ENCODE peak calls at places on chromosomes 11 and 22, in seven cellular contexts. U, K, A, C, W, N and D are unnamed samples.

GRCh38 chr22:20203142-20204099 is 52.6 kb upstream of the CCDC188 start:
- DNase-seq in U (peak; percentile 1), K (peak; percentile 95), A (peak; percentile 36), C (peak; percentile 66), W (peak; percentile 72), N (no peak), D (peak; percentile 95)

GRCh38 chr11:106813803-106814202 is 204.5 kb downstream of the GUCY1A2 start:
- DNase-seq in U (no peak), K (no peak), A (no peak), C (no peak), W (no peak), N (no peak), D (no peak)

GRCh38 chr22:17773606-17774205 is 563 bp downstream of the BID start:
- DNase-seq in U (peak; percentile 28), K (peak; percentile 67), A (peak; percentile 46), C (peak; percentile 81), W (peak; percentile 78), N (peak; percentile 52), D (peak; percentile 76)

GRCh38 chr11:44562836-44563460 is 2.5 kb upstream of the CD82 start:
- DNase-seq in U (no peak), K (no peak), A (peak; percentile 12), C (no peak), W (no peak), N (no peak), D (no peak)

GRCh38 chr11:47215366-47215925 is 672 bp downstream of the DDB2 start:
- DNase-seq in U (no peak), K (no peak), A (no peak), C (no peak), W (no peak), N (peak; percentile 89), D (peak; percentile 90)

GRCh38 chr11:70116386-70117077 is 38.4 kb downstream of the ANO1 start:
- DNase-seq in U (no peak), K (no peak), A (no peak), C (no peak), W (no peak), N (no peak), D (no peak)

GRCh38 chr11:32918427-32918826 is 25.8 kb downstream of the QSER1 start:
- DNase-seq in U (peak; percentile 6), K (no peak), A (no peak), C (no peak), W (no peak), N (peak; percentile 43), D (peak; percentile 23)

GRCh38 chr22:47841166-47841565 is 1078.7 kb downstream of the TBC1D22A start:
- DNase-seq in U (no peak), K (no peak), A (no peak), C (no peak), W (no peak), N (no peak), D (no peak)

GRCh38 chr11:122963981-122964380 is 17.7 kb downstream of the BSX start:
- DNase-seq in U (no peak), K (no peak), A (no peak), C (no peak), W (no peak), N (no peak), D (no peak)

GRCh38 chr11:120545813-120546212 is 34.3 kb downstream of the GRIK4 start:
- DNase-seq in U (no peak), K (no peak), A (no peak), C (no peak), W (no peak), N (no peak), D (no peak)

GRCh38 chr11:47433157-47433556 is 6.9 kb upstream of the PSMC3 start:
- DNase-seq in U (no peak), K (no peak), A (no peak), C (no peak), W (no peak), N (no peak), D (no peak)

GRCh38 chr11:122863704-122864326 is 18.7 kb upstream of the JHY start:
- DNase-seq in U (peak; percentile 50), K (no peak), A (peak; percentile 48), C (no peak), W (no peak), N (peak; percentile 71), D (no peak)

GRCh38 chr11:36008576-36008975 is 64.7 kb downstream of the LDLRAD3 start:
- DNase-seq in U (peak; percentile 48), K (no peak), A (no peak), C (no peak), W (no peak), N (no peak), D (no peak)

GRCh38 chr11:82776377-82776776 is 42.7 kb upstream of the FAM181B start:
- DNase-seq in U (no peak), K (no peak), A (peak; percentile 6), C (no peak), W (no peak), N (no peak), D (peak; percentile 32)

GRCh38 chr11:76623171-76623883 is 47.2 kb downstream of the LRRC32 start:
- DNase-seq in U (peak; percentile 72), K (no peak), A (peak; percentile 55), C (no peak), W (no peak), N (no peak), D (no peak)

GRCh38 chr11:117866526-117866925 is 9.9 kb downstream of the FXYD6 start:
- DNase-seq in U (no peak), K (no peak), A (no peak), C (peak; percentile 30), W (no peak), N (no peak), D (no peak)

GRCh38 chr11:63536669-63537292 is at the start of gene PLAAT4:
- DNase-seq in U (peak; percentile 58), K (no peak), A (peak; percentile 72), C (no peak), W (no peak), N (peak; percentile 34), D (no peak)

GRCh38 chr11:68008381-68009337 is 1.5 kb upstream of the ALDH3B1 start:
- DNase-seq in U (no peak), K (no peak), A (no peak), C (no peak), W (no peak), N (peak; percentile 21), D (no peak)

GRCh38 chr11:72436667-72437066 is 2.3 kb upstream of the CLPB start:
- DNase-seq in U (no peak), K (no peak), A (no peak), C (no peak), W (no peak), N (no peak), D (no peak)

GRCh38 chr22:36853407-36854099 is 7.3 kb upstream of the NCF4 start:
- DNase-seq in U (peak; percentile 25), K (peak; percentile 61), A (peak; percentile 29), C (peak; percentile 96), W (peak; percentile 87), N (peak; percentile 69), D (peak; percentile 89)
- H3K4me2 ChIP-seq in U (no peak overlapping the region), K (no peak overlapping the region), A (no peak overlapping the region), C (no peak overlapping the region), W (no peak overlapping the region), N (no peak overlapping the region), D (no peak overlapping the region)

GRCh38 chr11:11010624-11011127 is 152.8 kb upstream of the ZBED5 start:
- DNase-seq in U (peak; percentile 1), K (peak; percentile 29), A (peak; percentile 46), C (no peak), W (peak; percentile 66), N (peak; percentile 39), D (peak; percentile 81)
- H4K8ac ChIP-seq in U (no peak overlapping the region), K (no peak overlapping the region), A (no peak overlapping the region), C (no peak overlapping the region), W (no peak overlapping the region), N (no peak overlapping the region), D (no peak overlapping the region)

GRCh38 chr11:116262370-116262769 is 510.4 kb downstream of the BUD13 start:
- DNase-seq in U (no peak), K (no peak), A (no peak), C (no peak), W (no peak), N (no peak), D (no peak)
- H2BK5ac ChIP-seq in U (no peak overlapping the region), K (no peak overlapping the region), A (no peak overlapping the region), C (no peak overlapping the region), W (no peak overlapping the region), N (no peak overlapping the region), D (no peak overlapping the region)

GRCh38 chr22:28012811-28013460 is 93.9 kb upstream of the PITPNB start:
- DNase-seq in U (no peak), K (no peak), A (no peak), C (no peak), W (no peak), N (no peak), D (no peak)

GRCh38 chr22:28013611-28014010 is 94.6 kb upstream of the PITPNB start:
- DNase-seq in U (no peak), K (no peak), A (no peak), C (no peak), W (no peak), N (no peak), D (no peak)

GRCh38 chr22:28015056-28015445 is 96.0 kb upstream of the PITPNB start:
- DNase-seq in U (no peak), K (no peak), A (no peak), C (no peak), W (no peak), N (no peak), D (no peak)

GRCh38 chr22:28015676-28016601 is 96.9 kb upstream of the PITPNB start:
- DNase-seq in U (no peak), K (no peak), A (peak; percentile 7), C (no peak), W (no peak), N (no peak), D (no peak)

DNA sequence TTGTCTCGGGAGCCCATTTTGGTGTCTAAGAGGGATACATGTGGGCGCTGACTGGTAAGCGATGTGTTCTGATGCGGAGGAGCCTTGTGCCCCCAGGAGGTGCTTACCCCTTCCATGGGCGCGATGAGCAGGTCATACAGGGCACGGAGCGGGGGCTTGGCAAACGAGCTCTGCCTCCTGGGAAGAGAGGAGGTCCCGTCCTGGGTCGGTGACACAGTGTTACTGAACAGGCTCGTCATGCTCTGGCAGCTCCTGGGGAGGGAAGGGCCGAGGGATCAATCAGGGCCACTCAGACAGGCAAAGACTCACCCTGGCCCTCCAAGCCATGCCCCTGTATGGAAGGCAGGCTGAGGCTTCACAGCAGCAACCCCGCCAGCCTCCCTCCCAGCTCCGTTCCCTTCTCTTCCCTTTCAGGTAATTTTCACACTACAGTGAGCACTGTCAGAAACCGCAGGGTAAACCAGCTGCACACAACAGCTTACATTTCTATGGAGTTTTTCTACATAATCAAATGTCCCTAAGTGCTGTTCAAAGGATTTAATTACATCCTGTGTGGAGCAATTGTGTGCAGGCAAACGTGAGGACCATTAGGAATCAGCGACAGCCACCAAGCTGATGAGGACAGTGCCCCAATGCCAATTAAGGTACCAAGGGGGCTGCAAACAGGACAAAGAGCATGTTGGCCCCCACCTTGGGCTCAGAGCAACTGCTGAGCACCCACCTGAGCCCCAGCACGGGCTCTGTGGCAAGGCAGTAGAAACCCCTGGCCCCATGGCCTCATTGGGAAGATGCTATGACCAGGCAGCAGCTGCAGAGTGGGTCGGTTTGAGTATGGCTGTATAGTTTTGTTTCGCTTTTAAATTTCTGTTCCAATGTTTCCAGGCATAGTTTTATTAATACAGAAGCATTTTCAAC is 95.3 kb upstream of the PITPNB start:
- DNase-seq in U (no peak), K (peak; percentile 46), A (no peak), C (no peak), W (no peak), N (no peak), D (no peak)
- H3K4me2 ChIP-seq in U (no peak overlapping the region), K (peak overlapping the region; percentile 23), A (no peak overlapping the region), C (no peak overlapping the region), W (no peak overlapping the region), N (no peak overlapping the region), D (no peak overlapping the region)

GRCh38 chr11:34168642-34169051 is 63.2 kb downstream of the NAT10 start:
- DNase-seq in U (peak; percentile 20), K (no peak), A (peak; percentile 25), C (no peak), W (no peak), N (no peak), D (no peak)
- H4K8ac ChIP-seq in U (no peak overlapping the region), K (no peak overlapping the region), A (no peak overlapping the region), C (no peak overlapping the region), W (no peak overlapping the region), N (no peak overlapping the region), D (no peak overlapping the region)